ENCODE peak calls at places on chromosomes 12 and 14, in four cellular contexts. J, D, H and S are unnamed samples.

GRCh38 chr12:65775720-65776119 is 48.6 kb upstream of the HMGA2 start:
- DNase-seq in J (no peak), D (no peak), H (no peak), S (no peak)

GRCh38 chr14:91223028-91223783 is 21.3 kb downstream of the GPR68 start:
- DNase-seq in J (no peak), D (no peak), H (peak), S (no peak)

GRCh38 chr14:104282332-104283196 is 144.2 kb downstream of the KIF26A start:
- DNase-seq in J (no peak), D (no peak), H (no peak), S (no peak)

GRCh38 chr12:69966409-69966808 is 141.4 kb downstream of the MYRFL start:
- DNase-seq in J (no peak), D (no peak), H (peak), S (peak)

GRCh38 chr12:29921307-29921706 is 137.6 kb upstream of the TMTC1 start:
- DNase-seq in J (peak), D (no peak), H (peak), S (peak)

GRCh38 chr14:23478109-23478698 is 8.7 kb downstream of the NGDN start:
- DNase-seq in J (peak), D (peak), H (peak), S (peak)

GRCh38 chr14:105941226-105942166 is 415.1 kb downstream of the TMEM121 start:
- DNase-seq in J (no peak), D (no peak), H (no peak), S (no peak)

GRCh38 chr14:50062438-50063039 is 53.8 kb downstream of the VCPKMT start:
- DNase-seq in J (peak), D (no peak), H (peak), S (peak)

GRCh38 chr12:6852651-6853354 is 853 bp downstream of the USP5 start:
- DNase-seq in J (peak), D (peak), H (peak), S (peak)

GRCh38 chr12:124780336-124780735 is 83.3 kb downstream of the SCARB1 start:
- DNase-seq in J (no peak), D (peak), H (no peak), S (no peak)

GRCh38 chr14:76872796-76873432 is 46.7 kb downstream of the LRRC74A start:
- DNase-seq in J (peak), D (peak), H (peak), S (peak)

GRCh38 chr12:93777249-93777648 is 100.1 kb downstream of the CRADD start:
- DNase-seq in J (peak), D (no peak), H (no peak), S (peak)

GRCh38 chr12:50621435-50622304 is 116.9 kb downstream of the DIP2B start:
- DNase-seq in J (no peak), D (peak), H (no peak), S (no peak)

GRCh38 chr14:29654910-29655590 is 272.6 kb downstream of the PRKD1 start:
- DNase-seq in J (peak), D (no peak), H (peak), S (no peak)

GRCh38 chr14:37246427-37246829 is 48.7 kb downstream of the MIPOL1 start:
- DNase-seq in J (peak), D (peak), H (peak), S (peak)

GRCh38 chr14:34693228-34693939 is 21.0 kb downstream of the CFL2 start:
- DNase-seq in J (no peak), D (peak), H (peak), S (peak)

GRCh38 chr12:49019435-49020317 is 1.1 kb upstream of the PRKAG1 start:
- DNase-seq in J (peak), D (peak), H (no peak), S (peak)

GRCh38 chr12:64696065-64696741 is 63.0 kb downstream of the GNS start:
- DNase-seq in J (peak), D (no peak), H (no peak), S (peak)

GRCh38 chr12:95615735-95616134 is 64.5 kb upstream of the USP44 start:
- DNase-seq in J (peak), D (no peak), H (no peak), S (peak)

GRCh38 chr12:49187184-49187583 is 1.7 kb downstream of the TUBA1A start:
- DNase-seq in J (peak), D (peak), H (peak), S (no peak)

GRCh38 chr14:103031956-103032355 is 25.4 kb downstream of the CDC42BPB start:
- DNase-seq in J (peak), D (peak), H (no peak), S (peak)

GRCh38 chr12:6981152-6982052 is 10.7 kb downstream of the EMG1 start:
- DNase-seq in J (no peak), D (no peak), H (no peak), S (no peak)

GRCh38 chr14:51726166-51726899 is 74.6 kb downstream of the FRMD6 start:
- DNase-seq in J (peak), D (no peak), H (no peak), S (peak)

GRCh38 chr12:3125674-3126073 is 48.5 kb downstream of the TSPAN9 start:
- DNase-seq in J (no peak), D (no peak), H (no peak), S (no peak)

GRCh38 chr12:3124917-3125316 is 47.7 kb downstream of the TSPAN9 start:
- DNase-seq in J (no peak), D (no peak), H (no peak), S (no peak)

GRCh38 chr12:3122841-3123678 is 45.9 kb downstream of the TSPAN9 start:
- DNase-seq in J (peak), D (no peak), H (peak), S (peak)

GRCh38 chr12:3120701-3121100 is 43.5 kb downstream of the TSPAN9 start:
- DNase-seq in J (no peak), D (no peak), H (no peak), S (no peak)

DNA sequence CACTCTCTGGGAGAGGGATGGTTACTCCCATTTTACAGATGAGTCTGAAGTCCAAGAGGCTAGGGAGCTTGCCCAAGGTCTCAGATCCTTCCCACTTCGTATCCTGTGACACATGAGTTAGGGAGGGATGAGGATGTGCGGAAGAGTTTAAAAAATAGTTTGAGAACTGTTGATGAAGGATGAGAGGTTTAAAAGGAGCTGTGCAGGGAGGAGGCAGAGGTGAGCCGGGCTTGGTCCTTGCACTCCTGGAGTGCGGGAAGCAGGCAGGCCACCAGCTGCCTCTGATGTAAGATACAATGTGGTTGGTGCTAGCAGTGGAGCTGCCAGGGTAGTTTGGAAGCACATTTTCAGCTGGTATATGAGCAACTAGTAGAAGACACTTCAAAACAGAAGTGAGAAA is 46.5 kb downstream of the TSPAN9 start:
- DNase-seq in J (peak), D (no peak), H (peak), S (peak)
- H3K9ac ChIP-seq in J (no peak), D (no peak), H (no peak), S (no peak)

GRCh38 chr12:113470871-113471618 is 626 bp downstream of the LHX5 start:
- DNase-seq in J (no peak), D (peak), H (no peak), S (no peak)

GRCh38 chr12:113471619-113472171 is at the start of gene LHX5:
- DNase-seq in J (no peak), D (peak), H (no peak), S (no peak)

GRCh38 chr12:113473942-113474341 is 2.3 kb upstream of the LHX5 start:
- DNase-seq in J (no peak), D (peak), H (no peak), S (peak)

GRCh38 chr12:113473400-113473799 is 1.7 kb upstream of the LHX5 start:
- DNase-seq in J (no peak), D (no peak), H (no peak), S (no peak)

GRCh38 chr12:113472191-113473190 is 820 bp upstream of the LHX5 start:
- DNase-seq in J (no peak), D (peak), H (no peak), S (no peak)
- TF ChIP-seq EZH2 in J (peak), D (no peak), H (peak), S (no peak)

GRCh38 chr12:53505555-53506449 is 1.5 kb downstream of the NPFF start:
- DNase-seq in J (no peak), D (no peak), H (no peak), S (peak)
- H3K9ac ChIP-seq in J (no peak), D (no peak), H (no peak), S (peak)

GRCh38 chr14:56815301-56815700 is 5.0 kb upstream of the OTX2 start:
- DNase-seq in J (no peak), D (no peak), H (no peak), S (no peak)

GRCh38 chr14:56813143-56813551 is 2.9 kb upstream of the OTX2 start:
- DNase-seq in J (no peak), D (peak), H (no peak), S (no peak)

GRCh38 chr14:56817396-56817921 is 7.2 kb upstream of the OTX2 start:
- DNase-seq in J (no peak), D (peak), H (no peak), S (no peak)

GRCh38 chr14:56814468-56815074 is 4.3 kb upstream of the OTX2 start:
- DNase-seq in J (no peak), D (peak), H (no peak), S (no peak)

GRCh38 chr14:56816575-56817391 is 6.5 kb upstream of the OTX2 start:
- DNase-seq in J (no peak), D (peak), H (peak), S (no peak)
- TF ChIP-seq EZH2 in J (peak), D (peak), H (no peak), S (no peak)

GRCh38 chr12:52684431-52684830 is 4.2 kb upstream of the KRT1 start:
- DNase-seq in J (no peak), D (no peak), H (no peak), S (no peak)

GRCh38 chr12:52685406-52685890 is 5.2 kb upstream of the KRT1 start:
- DNase-seq in J (no peak), D (no peak), H (no peak), S (no peak)

GRCh38 chr12:52686756-52687487 is 6.7 kb upstream of the KRT1 start:
- DNase-seq in J (no peak), D (no peak), H (no peak), S (no peak)

GRCh38 chr12:52687527-52688385 is 7.5 kb upstream of the KRT1 start:
- DNase-seq in J (no peak), D (no peak), H (peak), S (peak)

DNA sequence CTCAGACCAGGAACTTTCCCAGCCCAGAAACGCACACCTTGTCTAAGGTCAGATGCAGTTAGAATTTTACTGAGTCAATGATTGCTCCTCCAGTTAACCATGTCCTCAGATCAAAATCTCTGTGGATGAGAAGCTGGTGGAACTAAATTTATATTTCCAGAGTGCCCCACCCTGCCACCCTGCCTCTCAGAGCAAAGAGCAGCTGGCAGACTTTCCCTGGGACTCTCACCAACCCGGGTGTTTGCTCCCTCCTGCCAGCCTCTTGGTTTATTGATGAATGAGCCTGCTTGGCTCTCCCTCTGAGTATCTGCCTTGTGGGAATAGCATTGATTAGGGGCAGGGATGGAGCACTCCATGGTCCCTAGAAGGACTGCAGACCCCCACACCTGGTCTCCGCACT is 5.9 kb upstream of the KRT1 start:
- DNase-seq in J (no peak), D (no peak), H (no peak), S (no peak)
- H3K9ac ChIP-seq in J (no peak), D (no peak), H (no peak), S (no peak)

GRCh38 chr12:54750-55535 is 11.6 kb upstream of the IQSEC3 start:
- DNase-seq in J (no peak), D (no peak), H (no peak), S (no peak)
- TF ChIP-seq EZH2 in J (no peak), D (no peak), H (no peak), S (no peak)

DNA sequence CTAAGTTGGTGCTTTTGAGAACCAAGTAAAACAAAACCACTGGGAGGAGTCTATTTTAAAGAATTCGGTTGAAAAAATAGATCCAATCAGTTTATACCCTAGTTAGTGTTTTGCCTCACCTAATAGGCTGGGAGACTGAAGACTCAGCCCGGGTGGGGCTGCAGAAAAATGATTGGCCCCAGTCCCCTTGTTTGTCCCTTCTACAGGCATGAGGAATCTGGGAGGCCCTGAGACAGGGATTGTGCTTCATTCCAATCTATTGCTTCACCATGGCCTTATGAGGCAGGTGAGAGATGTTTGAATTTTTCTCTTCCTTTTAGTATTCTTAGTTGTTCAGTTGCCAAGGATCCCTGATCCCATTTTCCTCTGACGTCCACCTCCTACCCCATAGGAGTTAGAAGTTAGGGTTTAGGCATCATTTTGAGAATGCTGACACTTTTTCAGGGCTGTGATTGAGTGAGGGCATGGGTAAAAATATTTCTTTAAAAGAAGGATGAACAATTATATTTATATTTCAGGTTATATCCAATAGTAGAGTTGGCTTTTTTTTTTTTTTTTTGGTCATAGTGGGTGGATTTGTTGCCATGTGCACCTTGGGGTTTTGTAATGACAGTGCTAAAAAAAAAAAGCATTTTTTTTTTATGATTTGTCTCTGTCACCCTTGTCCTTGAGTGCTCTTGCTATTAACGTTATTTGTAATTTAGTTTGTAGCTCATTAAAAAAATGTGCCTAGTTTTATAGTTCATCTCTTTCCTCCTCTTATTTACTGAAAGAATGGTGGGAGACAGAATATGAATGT is 1.6 kb upstream of the RAB5B start:
- DNase-seq in J (no peak), D (no peak), H (peak), S (peak)
- H3K9ac ChIP-seq in J (peak), D (no peak), H (peak), S (peak)

GRCh38 chr14:53957739-53958138 is 1.1 kb upstream of the BMP4 start:
- DNase-seq in J (no peak), D (peak), H (no peak), S (no peak)

GRCh38 chr14:53967606-53968005 is 11.0 kb upstream of the BMP4 start:
- DNase-seq in J (no peak), D (no peak), H (no peak), S (peak)

GRCh38 chr14:53963491-53964227 is 7.0 kb upstream of the BMP4 start:
- DNase-seq in J (peak), D (peak), H (no peak), S (peak)

GRCh38 chr14:53964249-53964648 is 7.6 kb upstream of the BMP4 start:
- DNase-seq in J (peak), D (no peak), H (no peak), S (no peak)

GRCh38 chr14:53962954-53963490 is 6.4 kb upstream of the BMP4 start:
- DNase-seq in J (no peak), D (no peak), H (no peak), S (no peak)
- TF ChIP-seq EZH2 in J (no peak), D (no peak), H (no peak), S (no peak)

GRCh38 chr12:123149088-123149827 is 1.6 kb downstream of the PITPNM2 start:
- DNase-seq in J (no peak), D (no peak), H (no peak), S (no peak)
- H3K9ac ChIP-seq in J (no peak), D (no peak), H (no peak), S (no peak)